ENCODE peak calls at places on chromosomes 3 and 15, in six cellular contexts. One of them, this sample, is unnamed.

GRCh38 chr3:49867871-49868321 is 1.8 kb downstream of the CAMKV start:
- DNase-seq in activated effector memory CD4-positive, alpha-beta T cell treated with Interleukin-2 at 50 U/mL for 16 hours: no peak
- DNase-seq in AG04450: no peak
- DNase-seq in H54: peak
- DNase-seq in HS-5: no peak
- DNase-seq in natural killer cell: no peak
- DNase-seq in this sample: peak

GRCh38 chr3:182612332-182612731 is 181.0 kb upstream of the ATP11B start:
- DNase-seq in activated effector memory CD4-positive, alpha-beta T cell treated with Interleukin-2 at 50 U/mL for 16 hours: no peak
- DNase-seq in AG04450: no peak
- DNase-seq in H54: no peak
- DNase-seq in HS-5: no peak
- DNase-seq in natural killer cell: no peak
- DNase-seq in this sample: no peak

GRCh38 chr3:71226565-71227281 is 356.8 kb downstream of the FOXP1 start:
- DNase-seq in activated effector memory CD4-positive, alpha-beta T cell treated with Interleukin-2 at 50 U/mL for 16 hours: peak
- DNase-seq in AG04450: no peak
- DNase-seq in H54: no peak
- DNase-seq in HS-5: no peak
- DNase-seq in natural killer cell: peak
- DNase-seq in this sample: peak

GRCh38 chr15:65304393-65305143 is at the start of gene RNU5B-1:
- DNase-seq in activated effector memory CD4-positive, alpha-beta T cell treated with Interleukin-2 at 50 U/mL for 16 hours: peak
- DNase-seq in AG04450: peak
- DNase-seq in H54: no peak
- DNase-seq in HS-5: peak
- DNase-seq in natural killer cell: peak
- DNase-seq in this sample: peak

GRCh38 chr15:51876169-51876568 is 46.7 kb downstream of the TMOD3 start:
- DNase-seq in activated effector memory CD4-positive, alpha-beta T cell treated with Interleukin-2 at 50 U/mL for 16 hours: no peak
- DNase-seq in AG04450: no peak
- DNase-seq in H54: no peak
- DNase-seq in HS-5: no peak
- DNase-seq in natural killer cell: no peak
- DNase-seq in this sample: no peak

GRCh38 chr3:18443670-18444596 is 18.8 kb upstream of the SATB1 start:
- DNase-seq in activated effector memory CD4-positive, alpha-beta T cell treated with Interleukin-2 at 50 U/mL for 16 hours: peak
- DNase-seq in AG04450: no peak
- DNase-seq in H54: no peak
- DNase-seq in HS-5: no peak
- DNase-seq in natural killer cell: peak
- DNase-seq in this sample: no peak

GRCh38 chr3:123809597-123809996 is 74.5 kb downstream of the MYLK start:
- DNase-seq in activated effector memory CD4-positive, alpha-beta T cell treated with Interleukin-2 at 50 U/mL for 16 hours: no peak
- DNase-seq in AG04450: no peak
- DNase-seq in H54: no peak
- DNase-seq in HS-5: no peak
- DNase-seq in natural killer cell: no peak
- DNase-seq in this sample: no peak

GRCh38 chr15:31367730-31368344 is 41.2 kb downstream of the KLF13 start:
- DNase-seq in activated effector memory CD4-positive, alpha-beta T cell treated with Interleukin-2 at 50 U/mL for 16 hours: no peak
- DNase-seq in AG04450: no peak
- DNase-seq in H54: no peak
- DNase-seq in HS-5: no peak
- DNase-seq in natural killer cell: no peak
- DNase-seq in this sample: no peak

GRCh38 chr15:50224606-50225005 is 40.9 kb downstream of the HDC start:
- DNase-seq in activated effector memory CD4-positive, alpha-beta T cell treated with Interleukin-2 at 50 U/mL for 16 hours: no peak
- DNase-seq in AG04450: no peak
- DNase-seq in H54: no peak
- DNase-seq in HS-5: no peak
- DNase-seq in natural killer cell: no peak
- DNase-seq in this sample: no peak

GRCh38 chr15:78146437-78147154 is 2.6 kb upstream of the IDH3A start:
- DNase-seq in activated effector memory CD4-positive, alpha-beta T cell treated with Interleukin-2 at 50 U/mL for 16 hours: no peak
- DNase-seq in AG04450: no peak
- DNase-seq in H54: no peak
- DNase-seq in HS-5: no peak
- DNase-seq in natural killer cell: no peak
- DNase-seq in this sample: no peak

This sample was measured in Jurkat, Clone E6-1.